ENCODE peak calls at places on chromosomes 6 and 20, in ten cellular contexts. S is HCT116, T is right lobe of liver, C is GM12878, P is adrenal gland, U is Peyer's patch, K is testis, A is stomach, O is sigmoid colon, J is IMR-90. F is an unnamed sample.

GRCh38 chr20:44552950-44553908 is 29.1 kb upstream of the PKIG start:
- DNase-seq in S (no peak), T (no peak), C (no peak), P (no peak), U (no peak), K (no peak), A (no peak), O (no peak), J (peak; percentile 94), F (no peak)

GRCh38 chr20:18992418-18992817 is 178.8 kb downstream of the SCP2D1 start:
- DNase-seq in S (no peak), T (no peak), C (no peak), P (no peak), U (no peak), K (no peak), A (no peak), O (no peak), J (no peak), F (no peak)

GRCh38 chr6:38804368-38804767 is 89.3 kb downstream of the DNAH8 start:
- DNase-seq in S (no peak), T (no peak), C (no peak), P (no peak), U (no peak), K (no peak), A (no peak), O (no peak), J (no peak), F (no peak)

GRCh38 chr20:22740829-22741228 is 156.5 kb upstream of the FOXA2 start:
- DNase-seq in S (no peak), T (no peak), C (no peak), P (no peak), U (no peak), K (no peak), A (no peak), O (no peak), J (no peak), F (no peak)

GRCh38 chr6:130466744-130467052 is 100.9 kb downstream of the TMEM200A start:
- DNase-seq in S (no peak), T (no peak), C (no peak), P (no peak), U (no peak), K (no peak), A (no peak), O (no peak), J (peak; percentile 46), F (no peak)

GRCh38 chr6:70371454-70372105 is 41.7 kb upstream of the FAM135A start:
- DNase-seq in S (peak; percentile 67), T (no peak), C (no peak), P (no peak), U (no peak), K (no peak), A (no peak), O (no peak), J (peak; percentile 87), F (no peak)

GRCh38 chr6:116500969-116501433 is 10.4 kb upstream of the CALHM5 start:
- DNase-seq in S (no peak), T (no peak), C (no peak), P (no peak), U (no peak), K (no peak), A (no peak), O (no peak), J (peak; percentile 36), F (no peak)

GRCh38 chr20:58024241-58024721 is 204.2 kb downstream of the ANKRD60 start:
- DNase-seq in S (no peak), T (no peak), C (no peak), P (no peak), U (no peak), K (no peak), A (no peak), O (no peak), J (no peak), F (no peak)

GRCh38 chr20:47475419-47476044 is 26.2 kb upstream of the NCOA3 start:
- DNase-seq in S (no peak), T (no peak), C (no peak), P (no peak), U (no peak), K (no peak), A (no peak), O (no peak), J (no peak), F (no peak)

GRCh38 chr6:157235600-157236039 is 87.7 kb downstream of the TMEM242 start:
- DNase-seq in S (no peak), T (peak; percentile 50), C (no peak), P (peak; percentile 72), U (peak; percentile 76), K (peak; percentile 54), A (peak; percentile 59), O (peak; percentile 82), J (peak; percentile 33), F (no peak)

GRCh38 chr6:72328775-72329174 is 293.1 kb upstream of the KCNQ5 start:
- DNase-seq in S (no peak), T (no peak), C (no peak), P (no peak), U (no peak), K (no peak), A (no peak), O (no peak), J (no peak), F (no peak)

GRCh38 chr6:125940691-125941090 is 15.9 kb upstream of the HINT3 start:
- DNase-seq in S (no peak), T (no peak), C (no peak), P (no peak), U (no peak), K (no peak), A (no peak), O (no peak), J (peak; percentile 32), F (no peak)

GRCh38 chr6:155171109-155171746 is 92.6 kb upstream of the CLDN20 start:
- DNase-seq in S (peak; percentile 97), T (no peak), C (peak; percentile 79), P (peak; percentile 41), U (peak; percentile 57), K (no peak), A (no peak), O (peak; percentile 72), J (peak; percentile 89), F (no peak)

GRCh38 chr6:153849072-153849759 is 189.8 kb upstream of the OPRM1 start:
- DNase-seq in S (no peak), T (no peak), C (no peak), P (no peak), U (no peak), K (no peak), A (no peak), O (no peak), J (no peak), F (no peak)

GRCh38 chr6:112207131-112207530 is 47.2 kb downstream of the LAMA4 start:
- DNase-seq in S (no peak), T (no peak), C (no peak), P (no peak), U (no peak), K (no peak), A (no peak), O (no peak), J (no peak), F (no peak)
- H3K4me1 ChIP-seq in S (peaks cover 3% of the 10 kb centered on the region), T (no peaks in the 10 kb centered on the region), C (no peaks in the 10 kb centered on the region), P (no peaks in the 10 kb centered on the region), U (no peaks in the 10 kb centered on the region), K (peaks cover 12% of the 10 kb centered on the region), A (no peaks in the 10 kb centered on the region), O (peaks cover 63% of the 10 kb centered on the region), J (peaks cover 18% of the 10 kb centered on the region), F (no peaks in the 10 kb centered on the region)

GRCh38 chr6:25007269-25007699 is 71.5 kb upstream of the RIPOR2 start:
- DNase-seq in S (no peak), T (no peak), C (no peak), P (no peak), U (no peak), K (no peak), A (no peak), O (no peak), J (no peak), F (no peak)

GRCh38 chr6:25005010-25005409 is 69.2 kb upstream of the RIPOR2 start:
- DNase-seq in S (no peak), T (no peak), C (no peak), P (no peak), U (no peak), K (no peak), A (no peak), O (no peak), J (no peak), F (no peak)

GRCh38 chr6:25008707-25009106 is 72.9 kb upstream of the RIPOR2 start:
- DNase-seq in S (no peak), T (no peak), C (no peak), P (no peak), U (no peak), K (no peak), A (no peak), O (no peak), J (no peak), F (no peak)

GRCh38 chr6:25006075-25006474 is 70.3 kb upstream of the RIPOR2 start:
- DNase-seq in S (no peak), T (no peak), C (no peak), P (no peak), U (no peak), K (no peak), A (no peak), O (no peak), J (no peak), F (no peak)

DNA sequence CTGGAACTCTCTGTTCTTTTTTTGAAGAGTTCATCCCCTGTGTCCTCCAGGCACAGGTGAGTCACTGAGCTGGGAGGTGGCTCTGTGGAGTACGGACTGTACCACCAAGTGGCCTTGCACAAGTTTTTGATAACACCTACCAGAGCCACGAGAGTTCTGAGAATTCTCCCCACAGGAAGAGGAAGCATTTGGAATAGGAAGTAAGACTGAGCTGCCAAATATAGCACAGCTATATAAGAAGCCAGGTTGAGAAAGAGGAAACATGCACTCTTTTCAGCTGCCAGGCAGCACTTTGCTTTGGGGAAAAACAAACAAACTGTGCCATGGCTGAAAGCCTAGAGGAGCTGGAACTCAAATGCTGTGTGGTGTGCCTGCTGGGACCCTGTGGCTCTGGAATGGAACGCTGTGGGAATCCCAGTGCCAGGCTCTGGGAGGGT is 70.8 kb upstream of the RIPOR2 start:
- DNase-seq in S (peak; percentile 7), T (peak; percentile 63), C (no peak), P (peak; percentile 34), U (peak; percentile 81), K (no peak), A (peak; percentile 72), O (peak; percentile 73), J (no peak), F (peak; percentile 14)
- TF ChIP-seq POLR2A in S (no peak), T (peak; percentile 33), C (no peak), P (no peak), U (peak; percentile 26), K (no peak), A (no peak), O (no peak), J (no peak), F (no peak)

DNA sequence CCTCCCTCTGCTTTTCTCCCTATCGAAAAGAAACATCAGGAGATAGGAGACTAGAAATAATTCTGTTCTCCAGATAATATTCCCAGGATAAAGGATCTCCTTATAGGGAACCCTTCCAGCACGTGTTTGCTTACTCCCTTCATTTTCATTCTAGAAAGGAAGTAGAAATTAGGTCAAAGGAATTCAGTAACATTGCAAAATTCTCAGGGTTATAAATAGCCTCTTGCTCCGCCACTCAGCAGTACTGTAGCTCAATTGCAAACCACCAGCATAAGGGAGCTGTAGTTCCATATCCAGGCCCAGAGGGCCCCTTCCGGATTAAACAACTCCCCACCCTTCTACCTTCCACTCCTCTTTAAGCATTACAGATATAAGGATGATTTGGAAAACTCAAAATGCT is 6.2 kb downstream of the ELMO2 start:
- DNase-seq in S (no peak), T (no peak), C (no peak), P (peak; percentile 59), U (no peak), K (peak; percentile 61), A (no peak), O (peak; percentile 72), J (peak; percentile 80), F (no peak)
- H3K4me1 ChIP-seq in S (peaks cover 3% of the 10 kb centered on the region), T (peaks cover 13% of the 10 kb centered on the region), C (peaks cover 49% of the 10 kb centered on the region), P (peaks cover 81% of the 10 kb centered on the region), U (peaks cover 46% of the 10 kb centered on the region), K (peaks cover 57% of the 10 kb centered on the region), A (peaks cover 66% of the 10 kb centered on the region), O (peaks cover 76% of the 10 kb centered on the region), J (peaks cover 20% of the 10 kb centered on the region), F (peaks cover 56% of the 10 kb centered on the region)

GRCh38 chr20:32056708-32057491 is 4.9 kb downstream of the HCK start:
- DNase-seq in S (no peak), T (no peak), C (no peak), P (no peak), U (peak; percentile 39), K (no peak), A (no peak), O (no peak), J (no peak), F (no peak)
- TF ChIP-seq POLR2A in S (no peak), T (no peak), C (no peak), P (no peak), U (no peak), K (no peak), A (no peak), O (no peak), J (no peak), F (no peak)